ENCODE peak calls at places on chromosomes 13 and 19, in seven cellular contexts. Y is HCT116; K is effector memory CD4-positive, alpha-beta T cell; H is Peyer's patch; E is right cardiac atrium; U is body of pancreas; G is fibroblast of lung. A is an unnamed sample. For H3K9me3, the result is how much of the 10 kb centered on the place peaks cover.

GRCh38 chr13:99129951-99130350 is 70.7 kb upstream of the UBAC2 start:
- DNase-seq in K (no peak), E (no peak), U (no peak), G (no peak), H (no peak), Y (no peak), A (no peak)

GRCh38 chr19:23222998-23223652 is 27.1 kb downstream of the ZNF724 start:
- DNase-seq in E (no peak), U (no peak), K (no peak), H (no peak), G (no peak), Y (no peak), A (no peak)

GRCh38 chr13:30107536-30108136 is 199.7 kb downstream of the KATNAL1 start:
- DNase-seq in E (no peak), Y (no peak), U (no peak), K (no peak), G (peak), H (no peak), A (no peak)

GRCh38 chr19:36973021-36973843 is 57.1 kb downstream of the ZNF568 start:
- DNase-seq in E (peak), Y (no peak), K (peak), U (peak), H (peak), G (peak), A (peak)

GRCh38 chr13:87684850-87685735 is 13.9 kb downstream of the SLITRK5 start:
- DNase-seq in G (peak), Y (no peak), H (no peak), U (no peak), E (no peak), K (no peak), A (no peak)

GRCh38 chr13:28478127-28478526 is 16.8 kb downstream of the FLT1 start:
- DNase-seq in H (no peak), G (peak), E (no peak), U (no peak), Y (no peak), K (no peak), A (no peak)

GRCh38 chr19:406121-406711 is 2.7 kb downstream of the C2CD4C start:
- DNase-seq in G (no peak), E (no peak), U (no peak), Y (no peak), K (no peak), H (no peak), A (no peak)

GRCh38 chr19:16824658-16825311 is 4.4 kb upstream of the SIN3B start:
- DNase-seq in G (no peak), Y (no peak), E (no peak), H (no peak), K (no peak), U (no peak), A (no peak)

GRCh38 chr13:41823486-41823885 is 137.4 kb downstream of the VWA8 start:
- DNase-seq in E (no peak), K (no peak), U (no peak), G (no peak), Y (no peak), H (no peak), A (no peak)

GRCh38 chr13:53490732-53491131 is 462.1 kb downstream of the OLFM4 start:
- DNase-seq in K (no peak), Y (no peak), E (no peak), H (no peak), U (no peak), G (no peak), A (no peak)

GRCh38 chr13:72489751-72490150 is 237.7 kb downstream of the MZT1 start:
- DNase-seq in E (no peak), U (no peak), K (no peak), Y (no peak), G (no peak), H (no peak), A (no peak)

GRCh38 chr13:106610511-106610910 is 42.6 kb upstream of the ARGLU1 start:
- DNase-seq in G (peak), K (no peak), H (no peak), U (no peak), E (no peak), Y (no peak), A (no peak)

GRCh38 chr19:12834976-12835757 is 788 bp upstream of the RTBDN start:
- DNase-seq in K (no peak), H (no peak), E (peak), G (no peak), U (peak), Y (peak), A (peak)

GRCh38 chr13:79646880-79647279 is 165.9 kb downstream of the NDFIP2 start:
- DNase-seq in U (no peak), E (no peak), H (no peak), K (no peak), Y (no peak), G (no peak), A (no peak)

GRCh38 chr19:29121684-29122083 is 91.3 kb downstream of the UQCRFS1 start:
- DNase-seq in K (no peak), G (no peak), Y (no peak), E (no peak), U (peak), H (no peak), A (no peak)

GRCh38 chr13:103568314-103568713 is 502.1 kb upstream of the SLC10A2 start:
- DNase-seq in E (no peak), U (no peak), K (no peak), H (no peak), Y (no peak), G (no peak), A (no peak)

GRCh38 chr13:20828540-20829364 is 55.0 kb upstream of the EEF1AKMT1 start:
- DNase-seq in E (no peak), H (no peak), G (peak), K (no peak), U (peak), Y (peak), A (peak)
- H3K4me3 ChIP-seq in E (peak), H (no peak), G (peak), K (no peak), U (no peak), Y (no peak), A (peak)

GRCh38 chr19:41700381-41701195 is 7.8 kb upstream of the CEACAM5 start:
- DNase-seq in K (no peak), Y (no peak), U (no peak), H (peak), G (no peak), E (no peak), A (no peak)
- H3K9me3 ChIP-seq in K (under half), Y (under half), U (under half), H (under half), G (under half), E (under half), A (under half)

GRCh38 chr19:18226956-18227780 is 930 bp upstream of the PDE4C start:
- DNase-seq in H (no peak), Y (no peak), G (no peak), U (no peak), E (no peak), K (no peak), A (no peak)

GRCh38 chr19:18224525-18225354 is 1.5 kb downstream of the PDE4C start:
- DNase-seq in U (peak), E (peak), H (peak), Y (peak), K (peak), G (peak), A (peak)

GRCh38 chr19:18223860-18224524 is 2.2 kb downstream of the PDE4C start:
- DNase-seq in Y (peak), H (peak), E (peak), U (peak), K (no peak), G (no peak), A (peak)

GRCh38 chr19:18225355-18225701 is 910 bp downstream of the PDE4C start:
- DNase-seq in E (no peak), G (no peak), Y (no peak), H (no peak), U (no peak), K (no peak), A (no peak)

DNA sequence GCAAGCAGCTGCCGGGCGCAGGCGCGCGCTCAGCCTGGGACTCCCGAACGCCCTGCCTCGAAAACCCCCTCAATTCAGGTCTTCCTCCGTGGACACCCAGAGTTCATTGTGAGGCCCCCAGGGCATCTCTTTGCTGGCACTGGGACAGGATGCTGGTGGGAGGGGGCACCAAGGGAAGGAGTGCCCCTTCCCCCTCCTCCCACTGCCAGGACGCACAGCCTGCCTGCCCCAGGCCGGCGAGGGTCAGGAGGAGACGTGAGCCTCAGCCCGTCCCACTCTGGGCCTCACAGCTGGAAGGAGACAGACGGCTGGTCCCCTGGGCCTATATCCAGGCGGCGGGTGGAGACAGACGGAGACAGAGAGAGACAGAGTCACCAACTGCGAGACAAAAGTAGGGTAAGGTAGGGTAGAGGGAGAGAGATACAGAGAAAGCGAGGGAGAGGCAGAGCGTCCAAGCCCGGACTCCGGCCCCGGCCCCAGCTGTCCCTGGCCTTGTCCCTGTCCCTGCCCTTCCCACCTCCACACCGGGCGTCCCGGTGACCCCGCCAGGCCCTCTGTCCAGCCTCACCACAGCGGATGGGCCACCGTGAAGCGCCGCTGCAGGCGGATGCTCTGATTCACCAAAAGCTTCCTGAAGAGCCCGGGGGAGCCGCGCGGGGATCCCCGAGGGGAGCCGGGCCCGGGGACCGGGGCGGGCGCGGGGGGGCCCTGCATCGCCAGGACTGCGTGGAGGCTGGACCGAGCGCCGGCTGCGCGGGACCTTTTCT is at the start of gene PDE4C:
- DNase-seq in G (no peak), K (no peak), Y (no peak), E (peak), U (no peak), H (no peak), A (no peak)
- H3K27ac ChIP-seq in G (no peak), K (no peak), Y (no peak), E (peak), U (no peak), H (no peak), A (no peak)

DNA sequence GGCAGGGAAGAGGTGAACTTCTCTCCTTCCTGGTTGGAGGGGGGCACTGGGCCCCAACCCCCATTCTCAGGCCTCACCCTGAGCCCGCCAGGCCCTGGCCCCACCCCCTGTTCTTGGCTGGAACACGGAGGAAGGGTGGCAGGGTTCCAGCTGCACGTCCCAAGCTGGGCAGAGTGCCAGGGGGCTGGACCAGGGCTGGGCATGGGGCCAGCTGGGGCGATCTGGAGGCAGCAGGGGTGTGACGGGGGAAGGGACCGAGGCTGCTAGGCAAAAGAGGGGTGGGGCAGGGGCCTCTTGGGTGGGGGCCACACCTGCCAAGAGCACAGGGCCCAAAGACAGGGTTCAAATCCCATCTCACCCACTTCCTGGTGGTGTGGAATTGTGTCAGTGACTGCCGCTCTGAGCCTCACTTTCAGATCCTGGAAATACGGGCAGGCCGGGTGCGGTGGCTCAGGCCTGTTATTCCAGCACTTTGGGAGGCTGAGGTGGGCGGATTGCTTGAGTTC is 2.2 kb downstream of the HIF3A start:
- DNase-seq in U (peak), K (no peak), G (peak), Y (peak), E (peak), H (peak), A (no peak)
- H3K4me3 ChIP-seq in U (no peak), K (no peak), G (peak), Y (peak), E (peak), H (peak), A (no peak)

GRCh38 chr13:48574036-48574796 is 41.3 kb upstream of the RCBTB2 start:
- DNase-seq in H (no peak), E (no peak), U (no peak), Y (no peak), K (no peak), G (no peak), A (no peak)
- H3K9me3 ChIP-seq in H (under half), E (under half), U (under half), Y (under half), K (under half), G (under half), A (under half)

DNA sequence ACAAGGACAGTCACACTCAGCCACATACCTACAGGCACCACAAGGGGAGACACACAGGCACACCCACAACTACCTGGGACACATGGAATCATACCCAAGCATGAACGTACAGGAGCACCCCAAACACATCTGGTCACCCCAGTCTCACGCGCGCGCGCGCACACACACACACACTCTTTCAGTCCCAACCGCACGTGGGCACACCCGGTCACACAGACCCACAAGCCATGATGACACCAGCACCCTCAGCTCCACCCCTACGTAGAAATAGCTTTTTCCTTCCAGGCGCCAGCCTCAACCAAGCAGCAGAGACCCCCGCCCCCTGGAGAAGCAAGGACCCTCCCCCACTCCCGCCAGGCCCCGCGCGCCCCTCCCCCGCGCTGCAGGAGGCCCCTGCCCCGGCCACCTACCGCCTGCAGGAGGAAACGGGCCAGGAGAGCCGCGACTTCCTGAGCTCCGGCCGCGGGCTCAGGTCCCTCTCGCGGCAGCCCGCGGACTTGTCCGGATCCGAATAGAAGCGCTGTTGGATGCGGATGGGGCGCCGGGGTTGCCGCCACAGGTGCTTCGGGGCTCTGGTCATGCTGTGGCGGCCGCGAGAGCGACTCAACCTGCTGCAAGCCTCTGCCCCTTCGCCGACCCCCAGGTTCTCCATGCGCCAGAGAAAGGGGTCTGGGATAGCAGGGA is 6.4 kb upstream of the PDE4C start:
- DNase-seq in E (no peak), K (no peak), H (no peak), Y (no peak), G (no peak), U (peak), A (no peak)
- H3K27ac ChIP-seq in E (no peak), K (no peak), H (no peak), Y (no peak), G (no peak), U (no peak), A (no peak)

GRCh38 chr13:59691501-59692066 is 472.1 kb downstream of the DIAPH3 start:
- DNase-seq in E (no peak), H (no peak), Y (no peak), U (no peak), G (peak), K (no peak), A (no peak)

GRCh38 chr13:59690857-59691500 is 472.7 kb downstream of the DIAPH3 start:
- DNase-seq in Y (no peak), H (no peak), K (no peak), E (no peak), G (no peak), U (no peak), A (no peak)

GRCh38 chr13:59684105-59684504 is 479.6 kb downstream of the DIAPH3 start:
- DNase-seq in H (no peak), Y (no peak), E (no peak), U (no peak), G (no peak), K (no peak), A (no peak)

GRCh38 chr13:59687028-59687427 is 476.7 kb downstream of the DIAPH3 start:
- DNase-seq in E (no peak), G (no peak), H (no peak), K (no peak), Y (no peak), U (no peak), A (no peak)

DNA sequence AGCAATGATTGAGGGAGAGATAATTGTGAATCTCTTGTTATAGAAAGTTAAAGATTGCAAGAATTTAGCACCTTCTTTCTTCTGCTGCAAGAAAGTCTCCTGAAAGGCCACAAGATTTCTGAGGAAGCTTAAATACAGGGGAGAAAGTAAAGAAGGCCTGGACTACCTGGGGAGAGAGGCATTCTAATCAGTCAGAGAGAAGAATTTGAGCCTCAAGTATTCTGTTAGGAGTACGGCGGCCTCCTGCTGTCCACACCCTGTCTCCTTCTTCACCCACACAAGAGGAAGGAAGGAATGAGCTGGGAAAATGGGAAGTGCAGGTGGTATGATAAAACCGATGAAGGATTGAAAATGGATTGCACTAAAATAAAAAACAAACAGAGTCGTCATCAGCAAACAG is 474.7 kb downstream of the DIAPH3 start:
- DNase-seq in U (no peak), Y (no peak), G (no peak), H (no peak), K (no peak), E (no peak), A (no peak)
- H3K4me3 ChIP-seq in U (no peak), Y (no peak), G (no peak), H (no peak), K (no peak), E (no peak), A (no peak)

GRCh38 chr19:56441206-56441792 is 35.8 kb downstream of the ZNF667 start:
- DNase-seq in K (no peak), Y (no peak), G (no peak), E (no peak), U (no peak), H (no peak), A (no peak)
- H3K9me3 ChIP-seq in K (under half), Y (under half), G (under half), E (under half), U (under half), H (under half), A (half or more)